ENCODE peak calls at places on chromosomes 6 and 20, in nine cellular contexts. U is hepatocyte, D is small intestine, M is lung, E is tibial nerve, G is GM23248, Y is IMR-90, Z is body of pancreas, V is heart right ventricle. L is an unnamed sample.

GRCh38 chr6:89610149-89610642 is 28.4 kb downstream of the LYRM2 start:
- DNase-seq in G (peak), U (peak), Z (peak), M (peak), E (peak), V (peak), D (peak), Y (peak), L (peak)

GRCh38 chr6:145963216-145964068 is 716 bp downstream of the SHPRH start:
- DNase-seq in M (peak), Z (peak), E (no peak), D (peak), Y (peak), V (peak), U (peak), G (peak), L (peak)

GRCh38 chr6:116019428-116019827 is 41.3 kb downstream of the FRK start:
- DNase-seq in D (no peak), M (no peak), E (no peak), U (no peak), Y (no peak), V (no peak), G (no peak), Z (no peak), L (no peak)

GRCh38 chr6:140548379-140548778 is 1173.9 kb upstream of the CITED2 start:
- DNase-seq in D (no peak), V (no peak), M (no peak), G (no peak), U (no peak), Z (no peak), Y (no peak), E (no peak), L (no peak)

GRCh38 chr6:170152989-170153388 is 137.9 kb downstream of the DLL1 start:
- DNase-seq in Z (peak), E (no peak), V (no peak), Y (no peak), U (peak), M (peak), G (no peak), D (peak), L (peak)

GRCh38 chr6:139777202-139777970 is 402.9 kb upstream of the CITED2 start:
- DNase-seq in E (no peak), M (no peak), U (no peak), G (no peak), V (no peak), D (no peak), Y (no peak), Z (peak), L (no peak)

GRCh38 chr20:47019106-47019824 is 124.6 kb downstream of the EYA2 start:
- DNase-seq in V (no peak), D (no peak), Y (peak), G (peak), E (peak), Z (no peak), U (peak), M (peak), L (no peak)

GRCh38 chr6:151917531-151918329 is 110.2 kb downstream of the ESR1 start:
- DNase-seq in D (no peak), M (no peak), E (no peak), U (no peak), Z (no peak), Y (no peak), G (peak), V (no peak), L (no peak)

GRCh38 chr20:35436175-35436568 is 1.9 kb downstream of the GDF5 start:
- DNase-seq in M (no peak), G (no peak), U (no peak), V (no peak), D (no peak), Z (no peak), E (no peak), Y (no peak), L (no peak)

GRCh38 chr6:47106721-47107197 is 64.6 kb upstream of the ADGRF1 start:
- DNase-seq in M (no peak), E (no peak), G (no peak), D (peak), V (no peak), Z (no peak), Y (no peak), U (no peak), L (no peak)

GRCh38 chr6:8191629-8192028 is 89.3 kb upstream of the EEF1E1 start:
- DNase-seq in V (no peak), G (no peak), Z (no peak), D (no peak), E (no peak), M (no peak), Y (no peak), U (no peak), L (no peak)

GRCh38 chr6:149234051-149234962 is 83.2 kb upstream of the TAB2 start:
- DNase-seq in M (no peak), G (peak), U (no peak), Y (peak), Z (no peak), D (no peak), V (no peak), E (no peak), L (no peak)

GRCh38 chr6:92339891-92340290 is 1079.5 kb downstream of the EPHA7 start:
- DNase-seq in Y (no peak), E (no peak), M (no peak), G (no peak), V (no peak), U (no peak), Z (no peak), D (no peak), L (no peak)
- H3K4me3 ChIP-seq in Y (no peak), E (no peak), M (no peak), G (no peak), V (no peak), U (no peak), Z (no peak), D (no peak), L (no peak)

GRCh38 chr6:138594749-138595148 is 95.5 kb upstream of the NHSL1 start:
- DNase-seq in Y (no peak), M (no peak), G (no peak), Z (no peak), D (no peak), E (no peak), V (no peak), U (no peak), L (no peak)

GRCh38 chr6:138594042-138594636 is 94.8 kb upstream of the NHSL1 start:
- DNase-seq in Y (no peak), E (no peak), V (no peak), U (no peak), M (no peak), D (no peak), G (no peak), Z (no peak), L (no peak)

GRCh38 chr6:138590796-138591709 is 91.8 kb upstream of the NHSL1 start:
- DNase-seq in E (peak), Y (peak), G (peak), D (peak), Z (peak), U (peak), V (no peak), M (peak), L (peak)

GRCh38 chr6:138592698-138593097 is 93.4 kb upstream of the NHSL1 start:
- DNase-seq in Y (no peak), M (no peak), G (no peak), Z (no peak), U (no peak), D (no peak), E (no peak), V (no peak), L (no peak)

GRCh38 chr6:138593100-138593877 is 94.0 kb upstream of the NHSL1 start:
- DNase-seq in E (peak), Y (peak), M (peak), D (peak), U (peak), V (no peak), G (peak), Z (no peak), L (peak)
- H3K27ac ChIP-seq in E (peak), Y (peak), M (peak), D (peak), U (peak), V (peak), G (peak), Z (no peak), L (peak)

GRCh38 chr6:106974337-106974998 is at the start of gene CD24:
- DNase-seq in Z (peak), U (peak), G (no peak), V (peak), E (no peak), Y (no peak), D (peak), M (no peak), L (no peak)
- H3K4me3 ChIP-seq in Z (peak), U (peak), G (peak), V (peak), E (peak), Y (peak), D (peak), M (peak), L (peak)

GRCh38 chr20:57838670-57839142 is 128.9 kb upstream of the PMEPA1 start:
- DNase-seq in E (no peak), D (no peak), V (no peak), G (no peak), U (peak), Y (no peak), Z (no peak), M (no peak), L (no peak)
- H3K27ac ChIP-seq in E (no peak), D (no peak), V (peak), G (no peak), U (peak), Y (no peak), Z (no peak), M (no peak), L (no peak)

DNA sequence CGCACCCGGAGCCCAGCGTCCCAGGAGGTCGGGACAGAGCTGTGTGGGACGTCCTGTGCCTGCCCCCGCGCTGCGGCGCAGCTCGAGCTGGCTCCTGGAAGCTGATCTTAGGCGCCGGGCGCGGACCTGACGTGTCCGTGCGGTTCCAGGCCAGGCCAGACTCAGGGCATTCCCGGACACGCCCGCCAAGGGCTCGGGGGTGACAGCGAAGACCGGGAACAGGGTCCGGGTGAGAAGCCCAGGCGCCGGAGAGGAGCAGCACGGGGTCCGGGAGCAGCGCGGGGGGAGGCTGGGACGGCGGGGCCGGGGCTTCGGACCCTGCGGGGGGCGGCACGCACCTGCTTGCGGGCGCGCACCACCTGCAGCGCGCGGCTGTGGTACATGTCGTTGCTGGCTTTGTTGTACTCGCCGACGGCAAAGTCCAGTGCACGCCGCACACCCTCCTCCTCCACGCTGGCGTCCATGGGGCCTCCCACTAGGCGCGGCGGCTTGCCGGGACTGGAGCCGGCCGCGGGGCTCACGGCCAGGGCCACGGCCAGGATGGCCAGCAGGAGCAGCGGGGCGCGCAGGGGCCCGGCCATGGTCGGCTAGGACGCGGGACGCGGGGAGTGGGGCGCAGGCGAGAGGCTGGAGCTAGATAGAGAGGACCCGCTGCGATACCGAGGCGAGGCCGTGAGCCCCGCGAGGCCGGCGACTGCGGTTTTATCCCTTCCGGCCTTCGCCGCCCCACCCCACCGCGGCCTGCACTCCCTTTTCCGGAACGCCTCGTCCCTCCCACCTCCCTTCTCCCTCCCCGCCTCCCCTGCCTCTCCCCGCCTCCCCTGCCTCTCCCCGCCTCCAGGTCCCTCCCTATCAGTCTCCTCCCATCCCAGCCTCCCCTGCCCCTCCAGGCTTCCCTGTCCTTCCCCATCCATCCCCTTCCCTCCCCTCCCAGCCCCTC is at the start of gene CST3:
- DNase-seq in U (peak), Z (peak), M (peak), D (peak), G (peak), V (peak), E (peak), Y (peak), L (peak)
- H3K4me3 ChIP-seq in U (peak), Z (peak), M (peak), D (peak), G (peak), V (peak), E (peak), Y (peak), L (peak)

GRCh38 chr6:81934936-81935335 is 182.5 kb upstream of the TENT5A start:
- DNase-seq in E (no peak), Z (no peak), D (no peak), M (no peak), Y (peak), U (no peak), V (no peak), G (no peak), L (no peak)
- H3K27ac ChIP-seq in E (no peak), Z (no peak), D (no peak), M (no peak), Y (no peak), U (no peak), V (no peak), G (no peak), L (no peak)

DNA sequence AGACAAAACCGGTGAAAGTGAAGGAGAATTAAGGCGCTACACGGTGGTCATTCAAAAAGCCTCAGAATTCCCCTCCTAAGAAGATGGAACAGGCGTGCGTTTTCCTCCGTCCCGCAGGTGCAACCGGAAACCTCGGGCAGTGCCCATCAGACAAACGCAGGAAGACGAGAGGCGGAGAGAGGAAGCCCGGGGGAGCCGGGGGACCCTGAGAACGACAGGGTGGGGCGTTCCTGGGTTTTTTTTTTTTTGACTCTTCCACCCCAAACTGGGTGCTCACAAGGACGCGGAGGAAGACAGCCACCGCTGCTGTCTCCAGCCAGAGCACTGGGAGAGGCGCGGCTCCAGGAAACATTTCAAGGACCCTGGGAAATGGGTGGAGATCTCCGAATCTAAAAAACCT is 25.4 kb downstream of the TTLL2 start:
- DNase-seq in E (no peak), D (peak), M (no peak), V (no peak), U (no peak), Z (no peak), Y (no peak), G (no peak), L (no peak)
- H3K4me3 ChIP-seq in E (peak), D (no peak), M (no peak), V (peak), U (no peak), Z (no peak), Y (no peak), G (no peak), L (peak)

GRCh38 chr6:53530780-53531386 is 14.0 kb downstream of the GCLC start:
- DNase-seq in U (no peak), V (no peak), Y (no peak), G (no peak), E (no peak), D (no peak), M (no peak), Z (no peak), L (no peak)

GRCh38 chr6:53532061-53532797 is 12.7 kb downstream of the GCLC start:
- DNase-seq in Z (no peak), G (no peak), Y (no peak), U (no peak), V (no peak), E (no peak), M (no peak), D (no peak), L (no peak)

GRCh38 chr6:53529324-53530036 is 15.4 kb downstream of the GCLC start:
- DNase-seq in E (no peak), Z (no peak), D (no peak), M (no peak), V (no peak), Y (no peak), U (no peak), G (peak), L (no peak)

GRCh38 chr6:53528107-53528506 is 16.8 kb downstream of the GCLC start:
- DNase-seq in D (no peak), V (no peak), Z (no peak), U (no peak), G (no peak), M (no peak), E (no peak), Y (no peak), L (no peak)

DNA sequence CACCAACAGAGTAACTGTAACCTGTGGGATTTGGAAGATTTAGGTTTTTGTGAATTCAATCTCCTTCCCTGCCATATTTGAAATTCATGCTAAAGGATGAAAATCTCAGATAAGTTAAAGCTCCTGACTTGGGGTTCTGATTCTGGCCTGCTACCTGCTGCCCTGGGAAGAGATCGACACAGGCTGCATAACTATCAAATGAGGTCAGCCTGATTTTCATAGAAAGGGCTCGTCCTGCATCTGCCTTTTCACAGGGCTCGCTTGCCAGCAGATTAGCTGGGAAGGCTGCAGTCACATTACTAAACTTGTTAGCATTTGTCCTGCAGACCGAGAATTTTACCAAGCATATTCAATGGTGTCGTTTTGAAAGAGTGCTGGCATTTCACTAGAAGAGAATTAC is 14.6 kb downstream of the GCLC start:
- DNase-seq in G (peak), E (no peak), Y (peak), V (no peak), M (no peak), Z (peak), D (no peak), U (peak), L (no peak)
- H3K27ac ChIP-seq in G (no peak), E (no peak), Y (no peak), V (peak), M (no peak), Z (peak), D (no peak), U (no peak), L (no peak)